ENCODE peak calls at places on chromosome 6, in five cellular contexts. Y is effector memory CD8-positive, alpha-beta T cell; G is ELR; R is esophagus squamous epithelium; X is CD4-positive, CD25-positive, alpha-beta regulatory T cell. A is an unnamed sample.

GRCh38 chr6:165671222-165671715 is 8.2 kb upstream of the PDE10A start:
- DNase-seq in R (no peak), X (no peak), G (no peak), Y (no peak), A (no peak)

GRCh38 chr6:165811512-165811911 is 148.5 kb upstream of the PDE10A start:
- DNase-seq in X (no peak), R (no peak), G (peak), Y (no peak), A (no peak)

GRCh38 chr6:75326557-75327258 is 42.1 kb upstream of the TMEM30A start:
- DNase-seq in G (peak), Y (no peak), R (no peak), X (no peak), A (no peak)

GRCh38 chr6:137389150-137389664 is 105.0 kb downstream of the OLIG3 start:
- DNase-seq in G (peak), X (peak), Y (peak), R (no peak), A (no peak)

GRCh38 chr6:104941694-104942177 is 15.2 kb upstream of the LIN28B start:
- DNase-seq in Y (no peak), G (peak), X (no peak), R (no peak), A (no peak)

GRCh38 chr6:24951831-24952299 is 16.1 kb upstream of the RIPOR2 start:
- DNase-seq in R (peak), G (no peak), Y (peak), X (peak), A (no peak)

GRCh38 chr6:12577124-12577845 is 139.3 kb upstream of the PHACTR1 start:
- DNase-seq in R (no peak), X (no peak), G (peak), Y (no peak), A (no peak)

GRCh38 chr6:81933648-81934047 is 181.2 kb upstream of the TENT5A start:
- DNase-seq in Y (no peak), X (no peak), G (peak), R (no peak), A (no peak)

GRCh38 chr6:36566418-36566905 is 19.2 kb upstream of the STK38 start:
- DNase-seq in Y (no peak), X (no peak), G (no peak), R (no peak), A (no peak)

GRCh38 chr6:25492951-25493350 is 159.1 kb upstream of the SCGN start:
- DNase-seq in Y (no peak), R (no peak), X (no peak), G (no peak), A (no peak)

GRCh38 chr6:15336905-15337583 is 91.2 kb downstream of the JARID2 start:
- DNase-seq in Y (no peak), R (no peak), X (no peak), G (no peak), A (no peak)

GRCh38 chr6:147201885-147202515 is 2.2 kb upstream of the STXBP5 start:
- DNase-seq in X (no peak), G (peak), Y (no peak), R (no peak), A (no peak)

GRCh38 chr6:7124114-7124513 is 16.4 kb downstream of the RREB1 start:
- DNase-seq in G (no peak), Y (no peak), X (no peak), R (no peak), A (no peak)

GRCh38 chr6:149168968-149169367 is 148.5 kb upstream of the TAB2 start:
- DNase-seq in G (no peak), Y (no peak), X (no peak), R (no peak), A (no peak)

GRCh38 chr6:152380993-152381898 is 255.9 kb downstream of the SYNE1 start:
- DNase-seq in R (no peak), G (peak), X (no peak), Y (no peak), A (no peak)

GRCh38 chr6:42088101-42088591 is 37.8 kb downstream of the TAF8 start:
- DNase-seq in G (peak), X (no peak), Y (no peak), R (no peak), A (no peak)

GRCh38 chr6:41177287-41177686 is 14.4 kb upstream of the TREM2 start:
- DNase-seq in G (no peak), R (no peak), X (no peak), Y (no peak), A (no peak)

GRCh38 chr6:127366281-127367022 is 23.0 kb upstream of the ECHDC1 start:
- DNase-seq in Y (no peak), G (peak), R (no peak), X (no peak), A (no peak)

GRCh38 chr6:11848852-11849731 is 70.5 kb upstream of the ADTRP start:
- DNase-seq in G (no peak), R (no peak), X (no peak), Y (no peak), A (no peak)

GRCh38 chr6:143581835-143582480 is 70.4 kb upstream of the FUCA2 start:
- DNase-seq in R (no peak), X (peak), Y (no peak), G (peak), A (no peak)

GRCh38 chr6:45123023-45123422 is 205.1 kb upstream of the RUNX2 start:
- DNase-seq in G (no peak), R (no peak), X (no peak), Y (no peak), A (no peak)

GRCh38 chr6:144063744-144064401 is 31.5 kb downstream of the SF3B5 start:
- DNase-seq in Y (peak), G (peak), R (peak), X (peak), A (no peak)

GRCh38 chr6:147117580-147117979 is 86.6 kb upstream of the STXBP5 start:
- DNase-seq in G (peak), X (no peak), R (no peak), Y (no peak), A (no peak)

GRCh38 chr6:165884813-165885765 is 222.0 kb upstream of the PDE10A start:
- DNase-seq in X (peak), R (no peak), Y (peak), G (peak), A (peak)

GRCh38 chr6:33622456-33623431 is 1.6 kb downstream of the ITPR3 start:
- DNase-seq in X (no peak), Y (no peak), R (no peak), G (peak), A (no peak)